ENCODE peak calls at places on chromosomes 7 and 10, in eight cellular contexts. One of them, this sample, is unnamed.

GRCh38 chr10:317219-317868 is 182.1 kb downstream of the ZMYND11 start:
- DNase-seq in left cardiac atrium: peak
- DNase-seq in nephron progenitor cell: no peak
- DNase-seq in left ventricle myocardium superior: peak
- DNase-seq in cardiac fibroblast: peak
- DNase-seq in sciatic nerve: no peak
- DNase-seq in H1: no peak
- DNase-seq in neural progenitor cell: no peak
- DNase-seq in this sample: no peak

GRCh38 chr7:132666076-132666775 is 90.0 kb upstream of the PLXNA4 start:
- DNase-seq in left cardiac atrium: no peak
- DNase-seq in nephron progenitor cell: no peak
- DNase-seq in left ventricle myocardium superior: no peak
- DNase-seq in cardiac fibroblast: peak
- DNase-seq in sciatic nerve: no peak
- DNase-seq in H1: no peak
- DNase-seq in neural progenitor cell: no peak
- DNase-seq in this sample: no peak

GRCh38 chr10:88974446-88975376 is 15.9 kb upstream of the FAS start:
- DNase-seq in left cardiac atrium: no peak
- DNase-seq in nephron progenitor cell: no peak
- DNase-seq in left ventricle myocardium superior: no peak
- DNase-seq in cardiac fibroblast: peak
- DNase-seq in sciatic nerve: no peak
- DNase-seq in H1: no peak
- DNase-seq in neural progenitor cell: no peak
- DNase-seq in this sample: no peak

GRCh38 chr7:155918720-155919399 is 106.6 kb upstream of the SHH start:
- DNase-seq in left cardiac atrium: peak
- DNase-seq in nephron progenitor cell: no peak
- DNase-seq in left ventricle myocardium superior: peak
- DNase-seq in cardiac fibroblast: peak
- DNase-seq in sciatic nerve: peak
- DNase-seq in H1: no peak
- DNase-seq in neural progenitor cell: no peak
- DNase-seq in this sample: no peak

GRCh38 chr7:34755008-34755407 is 97.0 kb downstream of the NPSR1 start:
- DNase-seq in left cardiac atrium: no peak
- DNase-seq in nephron progenitor cell: no peak
- DNase-seq in left ventricle myocardium superior: no peak
- DNase-seq in cardiac fibroblast: no peak
- DNase-seq in sciatic nerve: no peak
- DNase-seq in H1: no peak
- DNase-seq in neural progenitor cell: no peak
- DNase-seq in this sample: no peak

GRCh38 chr10:65377687-65378086 is 1548.1 kb upstream of the LRRTM3 start:
- DNase-seq in left cardiac atrium: no peak
- DNase-seq in nephron progenitor cell: no peak
- DNase-seq in left ventricle myocardium superior: no peak
- DNase-seq in cardiac fibroblast: no peak
- DNase-seq in sciatic nerve: no peak
- DNase-seq in H1: no peak
- DNase-seq in neural progenitor cell: peak
- DNase-seq in this sample: no peak

GRCh38 chr10:26486985-26487850 is 49.1 kb downstream of the APBB1IP start:
- DNase-seq in left cardiac atrium: no peak
- DNase-seq in nephron progenitor cell: no peak
- DNase-seq in left ventricle myocardium superior: no peak
- DNase-seq in cardiac fibroblast: peak
- DNase-seq in sciatic nerve: no peak
- DNase-seq in H1: no peak
- DNase-seq in neural progenitor cell: no peak
- DNase-seq in this sample: no peak

GRCh38 chr10:102268333-102268999 is 23.1 kb downstream of the GBF1 start:
- DNase-seq in left cardiac atrium: no peak
- DNase-seq in nephron progenitor cell: no peak
- DNase-seq in left ventricle myocardium superior: no peak
- DNase-seq in cardiac fibroblast: peak
- DNase-seq in sciatic nerve: no peak
- DNase-seq in H1: no peak
- DNase-seq in neural progenitor cell: no peak
- DNase-seq in this sample: no peak

GRCh38 chr10:6755891-6756460 is 175.9 kb upstream of the PRKCQ start:
- DNase-seq in left cardiac atrium: no peak
- DNase-seq in nephron progenitor cell: no peak
- DNase-seq in left ventricle myocardium superior: no peak
- DNase-seq in cardiac fibroblast: peak
- DNase-seq in sciatic nerve: no peak
- DNase-seq in H1: no peak
- DNase-seq in neural progenitor cell: no peak
- DNase-seq in this sample: no peak

GRCh38 chr10:16367899-16368298 is 68.9 kb upstream of the PTER start:
- DNase-seq in left cardiac atrium: no peak
- DNase-seq in nephron progenitor cell: no peak
- DNase-seq in left ventricle myocardium superior: no peak
- DNase-seq in cardiac fibroblast: no peak
- DNase-seq in sciatic nerve: no peak
- DNase-seq in H1: no peak
- DNase-seq in neural progenitor cell: no peak
- DNase-seq in this sample: no peak

GRCh38 chr7:10908600-10908999 is 65.1 kb upstream of the PHF14 start:
- DNase-seq in left cardiac atrium: no peak
- DNase-seq in nephron progenitor cell: no peak
- DNase-seq in left ventricle myocardium superior: no peak
- DNase-seq in cardiac fibroblast: no peak
- DNase-seq in sciatic nerve: no peak
- DNase-seq in H1: peak
- DNase-seq in neural progenitor cell: no peak
- DNase-seq in this sample: no peak

GRCh38 chr10:14327535-14327934 is 3.2 kb downstream of the FRMD4A start:
- DNase-seq in left cardiac atrium: no peak
- DNase-seq in nephron progenitor cell: no peak
- DNase-seq in left ventricle myocardium superior: no peak
- DNase-seq in cardiac fibroblast: no peak
- DNase-seq in sciatic nerve: no peak
- DNase-seq in H1: no peak
- DNase-seq in neural progenitor cell: no peak
- DNase-seq in this sample: no peak

GRCh38 chr10:50993817-50994251 is 80.5 kb upstream of the PRKG1 start:
- DNase-seq in left cardiac atrium: no peak
- DNase-seq in nephron progenitor cell: no peak
- DNase-seq in left ventricle myocardium superior: no peak
- DNase-seq in cardiac fibroblast: peak
- DNase-seq in sciatic nerve: no peak
- DNase-seq in H1: no peak
- DNase-seq in neural progenitor cell: no peak
- DNase-seq in this sample: no peak

GRCh38 chr10:104028146-104028545 is 57.5 kb downstream of the COL17A1 start:
- DNase-seq in left cardiac atrium: no peak
- DNase-seq in nephron progenitor cell: no peak
- DNase-seq in left ventricle myocardium superior: no peak
- DNase-seq in cardiac fibroblast: peak
- DNase-seq in sciatic nerve: no peak
- DNase-seq in H1: peak
- DNase-seq in neural progenitor cell: peak
- DNase-seq in this sample: no peak

GRCh38 chr7:69837387-69838068 is 239.3 kb downstream of the AUTS2 start:
- DNase-seq in left cardiac atrium: no peak
- DNase-seq in nephron progenitor cell: no peak
- DNase-seq in left ventricle myocardium superior: no peak
- DNase-seq in cardiac fibroblast: no peak
- DNase-seq in sciatic nerve: no peak
- DNase-seq in H1: no peak
- DNase-seq in neural progenitor cell: peak
- DNase-seq in this sample: no peak

GRCh38 chr7:50496541-50496940 is 46.4 kb upstream of the FIGNL1 start:
- DNase-seq in left cardiac atrium: no peak
- DNase-seq in nephron progenitor cell: no peak
- DNase-seq in left ventricle myocardium superior: no peak
- DNase-seq in cardiac fibroblast: no peak
- DNase-seq in sciatic nerve: no peak
- DNase-seq in H1: no peak
- DNase-seq in neural progenitor cell: no peak
- DNase-seq in this sample: no peak

GRCh38 chr7:156827587-156828203 is 65.3 kb downstream of the LMBR1 start:
- DNase-seq in left cardiac atrium: no peak
- DNase-seq in nephron progenitor cell: no peak
- DNase-seq in left ventricle myocardium superior: no peak
- DNase-seq in cardiac fibroblast: peak
- DNase-seq in sciatic nerve: no peak
- DNase-seq in H1: no peak
- DNase-seq in neural progenitor cell: peak
- DNase-seq in this sample: no peak

GRCh38 chr10:113094114-113094486 is 144.1 kb downstream of the TCF7L2 start:
- DNase-seq in left cardiac atrium: no peak
- DNase-seq in nephron progenitor cell: no peak
- DNase-seq in left ventricle myocardium superior: no peak
- DNase-seq in cardiac fibroblast: peak
- DNase-seq in sciatic nerve: no peak
- DNase-seq in H1: no peak
- DNase-seq in neural progenitor cell: no peak
- DNase-seq in this sample: no peak

GRCh38 chr7:127588697-127589482 is 679 bp downstream of the ARF5 start:
- DNase-seq in left cardiac atrium: peak
- DNase-seq in nephron progenitor cell: peak
- DNase-seq in left ventricle myocardium superior: peak
- DNase-seq in cardiac fibroblast: peak
- DNase-seq in sciatic nerve: peak
- DNase-seq in H1: peak
- DNase-seq in neural progenitor cell: peak
- DNase-seq in this sample: peak

GRCh38 chr10:70247360-70247759 is 14.1 kb upstream of the PPA1 start:
- DNase-seq in left cardiac atrium: no peak
- DNase-seq in nephron progenitor cell: no peak
- DNase-seq in left ventricle myocardium superior: no peak
- DNase-seq in cardiac fibroblast: no peak
- DNase-seq in sciatic nerve: no peak
- DNase-seq in H1: no peak
- DNase-seq in neural progenitor cell: no peak
- DNase-seq in this sample: no peak